ENCODE peak calls at places on chromosomes 6 and 20, in six cellular contexts. One of them, this sample, is unnamed.

GRCh38 chr20:49821850-49822249 is 9.2 kb downstream of the SLC9A8 start:
- DNase-seq in neural progenitor cell: no peak
- DNase-seq in CD4-positive, CD25-positive, alpha-beta regulatory T cell: no peak
- DNase-seq in lung: no peak
- DNase-seq in trophoblast cell: no peak
- DNase-seq in ascending aorta: no peak
- DNase-seq in this sample: no peak

GRCh38 chr6:25007269-25007699 is 71.5 kb upstream of the RIPOR2 start:
- DNase-seq in neural progenitor cell: no peak
- DNase-seq in CD4-positive, CD25-positive, alpha-beta regulatory T cell: peak; percentile 55
- DNase-seq in lung: no peak
- DNase-seq in trophoblast cell: no peak
- DNase-seq in ascending aorta: no peak
- DNase-seq in this sample: no peak

GRCh38 chr6:36053878-36054277 is 26.3 kb downstream of the MAPK14 start:
- DNase-seq in neural progenitor cell: no peak
- DNase-seq in CD4-positive, CD25-positive, alpha-beta regulatory T cell: no peak
- DNase-seq in lung: no peak
- DNase-seq in trophoblast cell: no peak
- DNase-seq in ascending aorta: no peak
- DNase-seq in this sample: no peak

GRCh38 chr6:39102024-39102820 is 12.8 kb downstream of the SAYSD1 start:
- DNase-seq in neural progenitor cell: peak; percentile 80
- DNase-seq in CD4-positive, CD25-positive, alpha-beta regulatory T cell: peak; percentile 34
- DNase-seq in lung: no peak
- DNase-seq in trophoblast cell: peak; percentile 18
- DNase-seq in ascending aorta: no peak
- DNase-seq in this sample: no peak

GRCh38 chr6:106510090-106510970 is 119.0 kb downstream of the RTN4IP1 start:
- DNase-seq in neural progenitor cell: peak; percentile 69
- DNase-seq in CD4-positive, CD25-positive, alpha-beta regulatory T cell: peak; percentile 84
- DNase-seq in lung: peak; percentile 79
- DNase-seq in trophoblast cell: peak; percentile 56
- DNase-seq in ascending aorta: peak; percentile 73
- DNase-seq in this sample: peak; percentile 47

GRCh38 chr20:32515631-32516101 is 69.5 kb downstream of the NOL4L start:
- DNase-seq in neural progenitor cell: no peak
- DNase-seq in CD4-positive, CD25-positive, alpha-beta regulatory T cell: no peak
- DNase-seq in lung: no peak
- DNase-seq in trophoblast cell: no peak
- DNase-seq in ascending aorta: no peak
- DNase-seq in this sample: no peak

GRCh38 chr20:17662333-17663039 is 19.6 kb downstream of the RRBP1 start:
- DNase-seq in neural progenitor cell: no peak
- DNase-seq in CD4-positive, CD25-positive, alpha-beta regulatory T cell: peak; percentile 53
- DNase-seq in lung: no peak
- DNase-seq in trophoblast cell: no peak
- DNase-seq in ascending aorta: peak; percentile 82
- DNase-seq in this sample: no peak

GRCh38 chr6:42923656-42924055 is 5.6 kb upstream of the CNPY3 start:
- DNase-seq in neural progenitor cell: no peak
- DNase-seq in CD4-positive, CD25-positive, alpha-beta regulatory T cell: no peak
- DNase-seq in lung: no peak
- DNase-seq in trophoblast cell: no peak
- DNase-seq in ascending aorta: no peak
- DNase-seq in this sample: no peak

GRCh38 chr6:170096191-170096802 is 194.6 kb downstream of the DLL1 start:
- DNase-seq in neural progenitor cell: peak; percentile 44
- DNase-seq in CD4-positive, CD25-positive, alpha-beta regulatory T cell: no peak
- DNase-seq in lung: no peak
- DNase-seq in trophoblast cell: no peak
- DNase-seq in ascending aorta: peak; percentile 58
- DNase-seq in this sample: no peak

GRCh38 chr6:41675176-41675767 is 37.0 kb downstream of the MDFI start:
- DNase-seq in neural progenitor cell: no peak
- DNase-seq in CD4-positive, CD25-positive, alpha-beta regulatory T cell: no peak
- DNase-seq in lung: no peak
- DNase-seq in trophoblast cell: no peak
- DNase-seq in ascending aorta: no peak
- DNase-seq in this sample: no peak

GRCh38 chr6:160510199-160510598 is 153.9 kb downstream of the LPA start:
- DNase-seq in neural progenitor cell: no peak
- DNase-seq in CD4-positive, CD25-positive, alpha-beta regulatory T cell: no peak
- DNase-seq in lung: no peak
- DNase-seq in trophoblast cell: no peak
- DNase-seq in ascending aorta: no peak
- DNase-seq in this sample: no peak

GRCh38 chr6:44487611-44488010 is 100.1 kb downstream of the CDC5L start:
- DNase-seq in neural progenitor cell: no peak
- DNase-seq in CD4-positive, CD25-positive, alpha-beta regulatory T cell: no peak
- DNase-seq in lung: no peak
- DNase-seq in trophoblast cell: no peak
- DNase-seq in ascending aorta: no peak
- DNase-seq in this sample: no peak

GRCh38 chr20:13857304-13857703 is 72.5 kb downstream of the NDUFAF5 start:
- DNase-seq in neural progenitor cell: no peak
- DNase-seq in CD4-positive, CD25-positive, alpha-beta regulatory T cell: no peak
- DNase-seq in lung: peak; percentile 52
- DNase-seq in trophoblast cell: no peak
- DNase-seq in ascending aorta: no peak
- DNase-seq in this sample: no peak

GRCh38 chr6:130148181-130148580 is 74.6 kb downstream of the SAMD3 start:
- DNase-seq in neural progenitor cell: no peak
- DNase-seq in CD4-positive, CD25-positive, alpha-beta regulatory T cell: peak; percentile 45
- DNase-seq in lung: no peak
- DNase-seq in trophoblast cell: no peak
- DNase-seq in ascending aorta: no peak
- DNase-seq in this sample: no peak

GRCh38 chr6:42217523-42218367 is at the start of gene MRPS10:
- DNase-seq in neural progenitor cell: peak; percentile 96
- DNase-seq in CD4-positive, CD25-positive, alpha-beta regulatory T cell: peak; percentile 97
- DNase-seq in lung: peak; percentile 95
- DNase-seq in trophoblast cell: peak; percentile 96
- DNase-seq in ascending aorta: peak; percentile 96
- DNase-seq in this sample: peak; percentile 94

GRCh38 chr20:18585134-18585533 is 2.7 kb upstream of the DTD1 start:
- DNase-seq in neural progenitor cell: no peak
- DNase-seq in CD4-positive, CD25-positive, alpha-beta regulatory T cell: no peak
- DNase-seq in lung: no peak
- DNase-seq in trophoblast cell: no peak
- DNase-seq in ascending aorta: no peak
- DNase-seq in this sample: no peak

GRCh38 chr6:98335594-98335993 is 498.8 kb upstream of the POU3F2 start:
- DNase-seq in neural progenitor cell: peak; percentile 33
- DNase-seq in CD4-positive, CD25-positive, alpha-beta regulatory T cell: no peak
- DNase-seq in lung: no peak
- DNase-seq in trophoblast cell: no peak
- DNase-seq in ascending aorta: no peak
- DNase-seq in this sample: no peak

GRCh38 chr6:11233936-11234573 is 1.6 kb upstream of the NEDD9 start:
- DNase-seq in neural progenitor cell: peak; percentile 10
- DNase-seq in CD4-positive, CD25-positive, alpha-beta regulatory T cell: no peak
- DNase-seq in lung: no peak
- DNase-seq in trophoblast cell: peak; percentile 64
- DNase-seq in ascending aorta: no peak
- DNase-seq in this sample: no peak

GRCh38 chr6:17768388-17768787 is 61.7 kb upstream of the NUP153 start:
- DNase-seq in neural progenitor cell: peak; percentile 52
- DNase-seq in CD4-positive, CD25-positive, alpha-beta regulatory T cell: peak; percentile 9
- DNase-seq in lung: no peak
- DNase-seq in trophoblast cell: no peak
- DNase-seq in ascending aorta: no peak
- DNase-seq in this sample: no peak

GRCh38 chr6:37369321-37370196 is 15.8 kb downstream of the RNF8 start:
- DNase-seq in neural progenitor cell: no peak
- DNase-seq in CD4-positive, CD25-positive, alpha-beta regulatory T cell: no peak
- DNase-seq in lung: no peak
- DNase-seq in trophoblast cell: no peak
- DNase-seq in ascending aorta: no peak
- DNase-seq in this sample: no peak

GRCh38 chr6:114659513-114659912 is 316.7 kb upstream of the HS3ST5 start:
- DNase-seq in neural progenitor cell: no peak
- DNase-seq in CD4-positive, CD25-positive, alpha-beta regulatory T cell: no peak
- DNase-seq in lung: no peak
- DNase-seq in trophoblast cell: no peak
- DNase-seq in ascending aorta: no peak
- DNase-seq in this sample: no peak

GRCh38 chr6:149961728-149962425 is 1.9 kb upstream of the ULBP1 start:
- DNase-seq in neural progenitor cell: peak; percentile 62
- DNase-seq in CD4-positive, CD25-positive, alpha-beta regulatory T cell: peak; percentile 46
- DNase-seq in lung: no peak
- DNase-seq in trophoblast cell: no peak
- DNase-seq in ascending aorta: no peak
- DNase-seq in this sample: peak; percentile 18

GRCh38 chr6:42453649-42454427 is 2.1 kb upstream of the TRERF1 start:
- DNase-seq in neural progenitor cell: peak; percentile 85
- DNase-seq in CD4-positive, CD25-positive, alpha-beta regulatory T cell: no peak
- DNase-seq in lung: no peak
- DNase-seq in trophoblast cell: no peak
- DNase-seq in ascending aorta: peak; percentile 68
- DNase-seq in this sample: no peak

GRCh38 chr6:3726421-3726820 is 25.1 kb downstream of the PXDC1 start:
- DNase-seq in neural progenitor cell: no peak
- DNase-seq in CD4-positive, CD25-positive, alpha-beta regulatory T cell: no peak
- DNase-seq in lung: no peak
- DNase-seq in trophoblast cell: no peak
- DNase-seq in ascending aorta: no peak
- DNase-seq in this sample: no peak

GRCh38 chr20:63612276-63612931 is 14.5 kb downstream of the GMEB2 start:
- DNase-seq in neural progenitor cell: no peak
- DNase-seq in CD4-positive, CD25-positive, alpha-beta regulatory T cell: no peak
- DNase-seq in lung: no peak
- DNase-seq in trophoblast cell: no peak
- DNase-seq in ascending aorta: no peak
- DNase-seq in this sample: no peak

GRCh38 chr6:25202505-25202904 is 76.7 kb upstream of the CARMIL1 start:
- DNase-seq in neural progenitor cell: no peak
- DNase-seq in CD4-positive, CD25-positive, alpha-beta regulatory T cell: no peak
- DNase-seq in lung: no peak
- DNase-seq in trophoblast cell: no peak
- DNase-seq in ascending aorta: no peak
- DNase-seq in this sample: no peak

GRCh38 chr6:11710221-11710836 is 68.3 kb downstream of the ADTRP start:
- DNase-seq in neural progenitor cell: no peak
- DNase-seq in CD4-positive, CD25-positive, alpha-beta regulatory T cell: peak; percentile 87
- DNase-seq in lung: no peak
- DNase-seq in trophoblast cell: no peak
- DNase-seq in ascending aorta: no peak
- DNase-seq in this sample: no peak

GRCh38 chr6:139152088-139152891 is 17.4 kb downstream of the HECA start:
- DNase-seq in neural progenitor cell: no peak
- DNase-seq in CD4-positive, CD25-positive, alpha-beta regulatory T cell: peak; percentile 47
- DNase-seq in lung: no peak
- DNase-seq in trophoblast cell: no peak
- DNase-seq in ascending aorta: no peak
- DNase-seq in this sample: no peak
- H3K27ac ChIP-seq in neural progenitor cell: no peak overlapping the region
- H3K27ac ChIP-seq in CD4-positive, CD25-positive, alpha-beta regulatory T cell: peak overlapping the region; percentile 61
- H3K27ac ChIP-seq in lung: no peak overlapping the region
- H3K27ac ChIP-seq in trophoblast cell: no peak overlapping the region
- H3K27ac ChIP-seq in ascending aorta: no peak overlapping the region
- H3K27ac ChIP-seq in this sample: no peak overlapping the region

GRCh38 chr6:70627500-70628254 is 40.0 kb upstream of the SMAP1 start:
- DNase-seq in neural progenitor cell: no peak
- DNase-seq in CD4-positive, CD25-positive, alpha-beta regulatory T cell: no peak
- DNase-seq in lung: no peak
- DNase-seq in trophoblast cell: no peak
- DNase-seq in ascending aorta: no peak
- DNase-seq in this sample: no peak
- H3K4me3 ChIP-seq in neural progenitor cell: no peak overlapping the region
- H3K4me3 ChIP-seq in CD4-positive, CD25-positive, alpha-beta regulatory T cell: no peak overlapping the region
- H3K4me3 ChIP-seq in lung: no peak overlapping the region
- H3K4me3 ChIP-seq in trophoblast cell: no peak overlapping the region
- H3K4me3 ChIP-seq in ascending aorta: no peak overlapping the region
- H3K4me3 ChIP-seq in this sample: no peak overlapping the region

GRCh38 chr6:104955927-104956662 is 812 bp upstream of the LIN28B start:
- DNase-seq in neural progenitor cell: peak; percentile 93
- DNase-seq in CD4-positive, CD25-positive, alpha-beta regulatory T cell: no peak
- DNase-seq in lung: no peak
- DNase-seq in trophoblast cell: no peak
- DNase-seq in ascending aorta: no peak
- DNase-seq in this sample: no peak
- H3K27ac ChIP-seq in neural progenitor cell: peak overlapping the region; percentile 97
- H3K27ac ChIP-seq in CD4-positive, CD25-positive, alpha-beta regulatory T cell: no peak overlapping the region
- H3K27ac ChIP-seq in lung: no peak overlapping the region
- H3K27ac ChIP-seq in trophoblast cell: peak overlapping the region; percentile 93
- H3K27ac ChIP-seq in ascending aorta: no peak overlapping the region
- H3K27ac ChIP-seq in this sample: no peak overlapping the region

GRCh38 chr6:16452348-16452747 is 214.0 kb downstream of the GMPR start:
- DNase-seq in neural progenitor cell: no peak
- DNase-seq in CD4-positive, CD25-positive, alpha-beta regulatory T cell: no peak
- DNase-seq in lung: no peak
- DNase-seq in trophoblast cell: no peak
- DNase-seq in ascending aorta: no peak
- DNase-seq in this sample: no peak

GRCh38 chr6:16446241-16446640 is 207.9 kb downstream of the GMPR start:
- DNase-seq in neural progenitor cell: no peak
- DNase-seq in CD4-positive, CD25-positive, alpha-beta regulatory T cell: no peak
- DNase-seq in lung: no peak
- DNase-seq in trophoblast cell: no peak
- DNase-seq in ascending aorta: no peak
- DNase-seq in this sample: no peak

GRCh38 chr6:16450821-16451220 is 212.4 kb downstream of the GMPR start:
- DNase-seq in neural progenitor cell: no peak
- DNase-seq in CD4-positive, CD25-positive, alpha-beta regulatory T cell: no peak
- DNase-seq in lung: no peak
- DNase-seq in trophoblast cell: no peak
- DNase-seq in ascending aorta: no peak
- DNase-seq in this sample: no peak

DNA sequence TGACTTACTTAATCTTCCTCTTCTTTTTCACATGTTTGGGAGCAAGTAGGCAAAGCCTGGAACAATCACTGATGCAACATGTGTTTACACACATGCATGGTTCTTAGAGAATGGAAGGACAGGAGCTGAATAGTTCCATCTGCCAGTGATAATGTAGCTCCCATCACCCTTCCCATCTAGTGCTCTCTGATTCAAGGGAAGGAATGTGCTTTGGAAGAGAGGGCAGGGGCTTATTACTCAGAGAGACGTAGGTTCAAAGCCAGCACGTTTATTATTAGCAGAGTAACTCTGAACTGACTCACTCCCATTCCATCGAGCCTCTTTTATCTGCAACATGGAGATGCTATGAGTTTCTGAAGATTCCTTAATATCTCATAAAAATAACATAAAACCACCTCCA is 211.9 kb downstream of the GMPR start:
- DNase-seq in neural progenitor cell: no peak
- DNase-seq in CD4-positive, CD25-positive, alpha-beta regulatory T cell: no peak
- DNase-seq in lung: no peak
- DNase-seq in trophoblast cell: peak; percentile 23
- DNase-seq in ascending aorta: no peak
- DNase-seq in this sample: no peak
- H3K4me3 ChIP-seq in neural progenitor cell: no peak overlapping the region
- H3K4me3 ChIP-seq in CD4-positive, CD25-positive, alpha-beta regulatory T cell: no peak overlapping the region
- H3K4me3 ChIP-seq in lung: no peak overlapping the region
- H3K4me3 ChIP-seq in trophoblast cell: no peak overlapping the region
- H3K4me3 ChIP-seq in ascending aorta: no peak overlapping the region
- H3K4me3 ChIP-seq in this sample: no peak overlapping the region

GRCh38 chr6:132084811-132085509 is 133.8 kb upstream of the CCN2 start:
- DNase-seq in neural progenitor cell: no peak
- DNase-seq in CD4-positive, CD25-positive, alpha-beta regulatory T cell: no peak
- DNase-seq in lung: no peak
- DNase-seq in trophoblast cell: peak; percentile 39
- DNase-seq in ascending aorta: no peak
- DNase-seq in this sample: peak; percentile 34
- H3K27ac ChIP-seq in neural progenitor cell: no peak overlapping the region
- H3K27ac ChIP-seq in CD4-positive, CD25-positive, alpha-beta regulatory T cell: no peak overlapping the region
- H3K27ac ChIP-seq in lung: no peak overlapping the region
- H3K27ac ChIP-seq in trophoblast cell: peak overlapping the region; percentile 95
- H3K27ac ChIP-seq in ascending aorta: peak overlapping the region; percentile 93
- H3K27ac ChIP-seq in this sample: peak overlapping the region; percentile 50

This sample was measured in MM.1S.